ENCODE peak calls at places on chromosome 6, in five cellular contexts. N, H, B, J and A are unnamed samples.

GRCh38 chr6:26309731-26310142 is 55.3 kb upstream of the BTN3A2 start:
- DNase-seq in N (no peak), H (peak), B (no peak), J (no peak), A (no peak)

GRCh38 chr6:41059569-41059968 is 6.6 kb downstream of the APOBEC2 start:
- DNase-seq in N (no peak), H (peak), B (no peak), J (no peak), A (no peak)

GRCh38 chr6:139364302-139364981 is 10.0 kb downstream of the CITED2 start:
- DNase-seq in N (no peak), H (no peak), B (no peak), J (no peak), A (no peak)

GRCh38 chr6:42692151-42692911 is 30.1 kb downstream of the PRPH2 start:
- DNase-seq in N (no peak), H (peak), B (no peak), J (no peak), A (no peak)

GRCh38 chr6:142592876-142593275 is 291.1 kb downstream of the ADGRG6 start:
- DNase-seq in N (no peak), H (no peak), B (no peak), J (no peak), A (no peak)

GRCh38 chr6:119881416-119881815 is 531.9 kb upstream of the MAN1A1 start:
- DNase-seq in N (no peak), H (peak), B (no peak), J (no peak), A (no peak)

GRCh38 chr6:21800948-21801438 is 207.4 kb downstream of the SOX4 start:
- DNase-seq in N (no peak), H (peak), B (no peak), J (no peak), A (no peak)

GRCh38 chr6:82419088-82419720 is 55.6 kb downstream of the TPBG start:
- DNase-seq in N (no peak), H (no peak), B (no peak), J (no peak), A (no peak)

GRCh38 chr6:113076817-113077216 is 729.7 kb downstream of the RFPL4B start:
- DNase-seq in N (no peak), H (no peak), B (no peak), J (no peak), A (no peak)

GRCh38 chr6:149162924-149163323 is 154.6 kb upstream of the TAB2 start:
- DNase-seq in N (no peak), H (no peak), B (no peak), J (no peak), A (no peak)

GRCh38 chr6:44679906-44680698 is 292.6 kb downstream of the CDC5L start:
- DNase-seq in N (no peak), H (no peak), B (no peak), J (peak), A (no peak)

GRCh38 chr6:114449659-114450058 is 106.8 kb upstream of the HS3ST5 start:
- DNase-seq in N (no peak), H (no peak), B (no peak), J (no peak), A (no peak)

GRCh38 chr6:33405541-33405940 is 5.3 kb upstream of the PHF1 start:
- DNase-seq in N (no peak), H (no peak), B (no peak), J (no peak), A (no peak)

GRCh38 chr6:42099340-42100028 is 42.9 kb downstream of the C6orf132 start:
- DNase-seq in N (no peak), H (peak), B (no peak), J (no peak), A (no peak)

GRCh38 chr6:154166140-154166539 is 127.1 kb downstream of the OPRM1 start:
- DNase-seq in N (no peak), H (no peak), B (no peak), J (peak), A (no peak)

GRCh38 chr6:96947055-96947454 is 22.5 kb downstream of the KLHL32 start:
- DNase-seq in N (no peak), H (no peak), B (no peak), J (no peak), A (no peak)

GRCh38 chr6:37552267-37552666 is 52.6 kb upstream of the CCDC167 start:
- DNase-seq in N (no peak), H (no peak), B (no peak), J (no peak), A (no peak)

GRCh38 chr6:137848672-137849071 is 18.4 kb upstream of the TNFAIP3 start:
- DNase-seq in N (no peak), H (no peak), B (no peak), J (no peak), A (peak)

GRCh38 chr6:106820412-106820852 is 154.1 kb downstream of the CD24 start:
- DNase-seq in N (no peak), H (no peak), B (no peak), J (no peak), A (no peak)

GRCh38 chr6:131960371-131961133 is 9.4 kb upstream of the CCN2 start:
- DNase-seq in N (no peak), H (no peak), B (no peak), J (no peak), A (no peak)

GRCh38 chr6:108609276-108609769 is 48.6 kb downstream of the FOXO3 start:
- DNase-seq in N (no peak), H (no peak), B (no peak), J (no peak), A (peak)

GRCh38 chr6:139871844-139872510 is 497.5 kb upstream of the CITED2 start:
- DNase-seq in N (no peak), H (no peak), B (no peak), J (no peak), A (no peak)

GRCh38 chr6:131456565-131456964 is 116.5 kb upstream of the ARG1 start:
- DNase-seq in N (no peak), H (no peak), B (no peak), J (no peak), A (no peak)

GRCh38 chr6:43386492-43386891 is 17.0 kb upstream of the ZNF318 start:
- DNase-seq in N (no peak), H (no peak), B (no peak), J (no peak), A (no peak)

GRCh38 chr6:93727447-93727846 is 308.1 kb upstream of the EPHA7 start:
- DNase-seq in N (no peak), H (no peak), B (no peak), J (no peak), A (no peak)

GRCh38 chr6:128413291-128413690 is 107.1 kb downstream of the PTPRK start:
- DNase-seq in N (no peak), H (no peak), B (no peak), J (no peak), A (no peak)

GRCh38 chr6:69026243-69026642 is 391.2 kb downstream of the ADGRB3 start:
- DNase-seq in N (no peak), H (peak), B (no peak), J (no peak), A (no peak)

GRCh38 chr6:134636221-134636830 is 313.6 kb downstream of the ALDH8A1 start:
- DNase-seq in N (no peak), H (no peak), B (no peak), J (no peak), A (no peak)

GRCh38 chr6:41071501-41071922 is 644 bp downstream of the OARD1 start:
- DNase-seq in N (peak), H (peak), B (no peak), J (no peak), A (no peak)

GRCh38 chr6:16414205-16414604 is 175.8 kb downstream of the GMPR start:
- DNase-seq in N (no peak), H (peak), B (no peak), J (no peak), A (no peak)

GRCh38 chr6:96760153-96760687 is 77.1 kb downstream of the GPR63 start:
- DNase-seq in N (no peak), H (no peak), B (no peak), J (no peak), A (no peak)

GRCh38 chr6:136123464-136123863 is 126.6 kb downstream of the MTFR2 start:
- DNase-seq in N (no peak), H (no peak), B (no peak), J (no peak), A (peak)

GRCh38 chr6:160667854-160668481 is 3.9 kb upstream of the LPA start:
- DNase-seq in N (no peak), H (no peak), B (no peak), J (peak), A (no peak)

GRCh38 chr6:112038268-112038667 is 15.6 kb upstream of the CCN6 start:
- DNase-seq in N (no peak), H (no peak), B (no peak), J (no peak), A (no peak)

GRCh38 chr6:11054722-11055121 is 10.6 kb upstream of the ELOVL2 start:
- DNase-seq in N (no peak), H (no peak), B (no peak), J (no peak), A (no peak)

GRCh38 chr6:3455490-3456394 is 1.1 kb downstream of the SLC22A23 start:
- DNase-seq in N (peak), H (no peak), B (peak), J (peak), A (no peak)

DNA sequence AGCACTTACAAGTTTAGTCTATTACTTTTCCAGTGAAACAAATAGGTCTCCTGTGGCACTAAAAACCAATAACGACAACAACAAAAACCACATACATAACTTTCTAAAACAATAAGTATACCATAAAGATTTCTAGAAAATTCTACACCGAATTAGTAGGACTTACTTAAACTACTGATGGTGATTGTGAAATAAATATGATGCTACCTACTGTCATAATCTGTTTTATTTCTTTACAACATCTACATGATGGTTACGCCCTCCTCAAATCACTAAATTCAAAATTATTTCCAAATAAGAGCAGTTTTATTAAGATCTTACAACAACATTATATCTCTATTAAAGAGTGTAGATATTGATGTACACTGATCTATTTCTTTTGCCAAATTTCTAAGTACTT is 147.0 kb downstream of the DST start:
- DNase-seq in N (no peak), H (no peak), B (no peak), J (no peak), A (no peak)
- TF ChIP-seq CTCF in N (no peak), H (no peak), B (no peak), J (no peak), A (no peak)

GRCh38 chr6:162862941-162863340 is 135.2 kb downstream of the PACRG start:
- DNase-seq in N (no peak), H (no peak), B (no peak), J (no peak), A (no peak)
- H3K27ac ChIP-seq in N (no peak), H (no peak), B (no peak), J (no peak), A (no peak)

GRCh38 chr6:170443151-170443662 is 109.9 kb downstream of the PSMB1 start:
- DNase-seq in N (no peak), H (no peak), B (no peak), J (peak), A (no peak)
- TF ChIP-seq CTCF in N (no peak), H (peak), B (no peak), J (peak), A (peak)

DNA sequence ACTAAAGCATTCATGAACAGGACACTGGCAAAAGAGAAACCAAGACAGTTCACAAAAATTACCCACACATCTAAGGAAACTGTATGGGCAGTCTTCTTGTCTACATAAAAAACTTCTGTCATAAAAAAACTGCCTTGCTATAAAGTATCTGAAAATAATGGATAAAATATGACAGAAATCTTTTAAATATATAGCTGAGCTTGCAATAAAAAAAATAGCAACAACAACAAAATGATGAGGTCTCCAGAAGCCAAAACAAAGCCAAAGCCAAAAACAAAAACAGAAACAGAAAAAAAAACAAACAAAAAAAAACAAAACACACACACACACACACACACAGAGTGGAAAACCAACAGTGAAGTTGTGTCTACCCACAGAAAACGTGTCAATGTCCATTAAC is 14.8 kb downstream of the LY86 start:
- DNase-seq in N (no peak), H (no peak), B (no peak), J (no peak), A (no peak)
- H3K27ac ChIP-seq in N (no peak), H (no peak), B (no peak), J (no peak), A (no peak)

GRCh38 chr6:89032599-89032998 is 48.0 kb upstream of the PNRC1 start:
- DNase-seq in N (no peak), H (no peak), B (no peak), J (no peak), A (no peak)
- TF ChIP-seq CTCF in N (peak), H (no peak), B (peak), J (no peak), A (peak)

GRCh38 chr6:389622-390021 is 1.9 kb upstream of the IRF4 start:
- DNase-seq in N (no peak), H (no peak), B (no peak), J (no peak), A (no peak)
- H3K27ac ChIP-seq in N (no peak), H (no peak), B (no peak), J (no peak), A (no peak)